ENCODE peak calls at places on chromosome 3, in eight cellular contexts. F is foreskin melanocyte; N is left lobe of liver; S is frontal cortex; J is NCI-H510A treated with DMSO at 0.1 percent for 48 hours; R is right cardiac atrium; Y is endothelial cell of umbilical vein; H is activated CD4-positive, alpha-beta T cell treated with anti-CD3 and anti-CD28 coated beads for 24 hours. Q is an unnamed sample.

GRCh38 chr3:138188013-138188352 is 882 bp downstream of the ARMC8 start:
- DNase-seq in F (no peak), N (no peak), S (peak; percentile 25), J (no peak), R (no peak), Y (peak; percentile 73), H (no peak), Q (no peak)

GRCh38 chr3:71492566-71492965 is 91.0 kb downstream of the FOXP1 start:
- DNase-seq in F (no peak), N (no peak), S (no peak), J (no peak), R (no peak), Y (no peak), H (no peak), Q (no peak)

GRCh38 chr3:32903953-32904352 is 47.5 kb upstream of the CCR4 start:
- DNase-seq in F (no peak), N (no peak), S (no peak), J (no peak), R (no peak), Y (no peak), H (no peak), Q (no peak)

GRCh38 chr3:59540241-59540640 is 490.4 kb upstream of the CFAP20DC start:
- DNase-seq in F (no peak), N (no peak), S (no peak), J (no peak), R (no peak), Y (no peak), H (no peak), Q (no peak)

GRCh38 chr3:72597756-72598195 is 250.5 kb downstream of the SHQ1 start:
- DNase-seq in F (no peak), N (no peak), S (peak; percentile 28), J (peak; percentile 20), R (no peak), Y (no peak), H (no peak), Q (no peak)

GRCh38 chr3:163622384-163622783 is 1455.9 kb downstream of the SI start:
- DNase-seq in F (no peak), N (no peak), S (no peak), J (no peak), R (no peak), Y (no peak), H (no peak), Q (no peak)

GRCh38 chr3:42652611-42653302 is 740 bp upstream of the ZBTB47 start:
- DNase-seq in F (peak; percentile 44), N (no peak), S (peak; percentile 47), J (no peak), R (peak; percentile 80), Y (peak; percentile 80), H (no peak), Q (peak; percentile 3)

GRCh38 chr3:197186887-197187588 is 111.4 kb downstream of the DLG1 start:
- DNase-seq in F (peak; percentile 51), N (no peak), S (peak; percentile 28), J (peak; percentile 92), R (no peak), Y (peak; percentile 71), H (no peak), Q (peak; percentile 87)

GRCh38 chr3:179063945-179064560 is 7.6 kb downstream of the ZMAT3 start:
- DNase-seq in F (peak; percentile 91), N (no peak), S (no peak), J (no peak), R (no peak), Y (no peak), H (no peak), Q (no peak)

GRCh38 chr3:105253225-105253624 is 113.5 kb upstream of the ALCAM start:
- DNase-seq in F (no peak), N (no peak), S (no peak), J (peak; percentile 8), R (no peak), Y (peak; percentile 92), H (no peak), Q (peak; percentile 38)

GRCh38 chr3:99878005-99878404 is 60.3 kb downstream of the CMSS1 start:
- DNase-seq in F (no peak), N (no peak), S (no peak), J (no peak), R (no peak), Y (peak; percentile 78), H (no peak), Q (no peak)

GRCh38 chr3:123344175-123344908 is 104.5 kb downstream of the ADCY5 start:
- DNase-seq in F (no peak), N (no peak), S (no peak), J (no peak), R (no peak), Y (peak; percentile 6), H (no peak), Q (no peak)

GRCh38 chr3:132268956-132269355 is 48.3 kb upstream of the ACP3 start:
- DNase-seq in F (no peak), N (no peak), S (no peak), J (no peak), R (no peak), Y (peak; percentile 10), H (no peak), Q (no peak)

GRCh38 chr3:182501861-182502260 is 291.4 kb upstream of the ATP11B start:
- DNase-seq in F (peak; percentile 57), N (no peak), S (no peak), J (no peak), R (no peak), Y (no peak), H (no peak), Q (no peak)

GRCh38 chr3:179811321-179812095 is 158.7 kb downstream of the USP13 start:
- DNase-seq in F (peak; percentile 92), N (no peak), S (peak; percentile 45), J (peak; percentile 63), R (no peak), Y (peak; percentile 55), H (no peak), Q (no peak)

GRCh38 chr3:82973810-82974209 is 1212.4 kb upstream of the GBE1 start:
- DNase-seq in F (peak; percentile 4), N (no peak), S (no peak), J (no peak), R (no peak), Y (no peak), H (no peak), Q (no peak)

GRCh38 chr3:59818033-59818936 is 768.5 kb upstream of the CFAP20DC start:
- DNase-seq in F (no peak), N (peak; percentile 49), S (peak; percentile 27), J (no peak), R (peak; percentile 85), Y (no peak), H (no peak), Q (no peak)

GRCh38 chr3:13161771-13162535 is 88.7 kb upstream of the IQSEC1 start:
- DNase-seq in F (no peak), N (no peak), S (no peak), J (no peak), R (no peak), Y (no peak), H (no peak), Q (no peak)

GRCh38 chr3:101020616-101021015 is 27.4 kb upstream of the ABI3BP start:
- DNase-seq in F (no peak), N (no peak), S (no peak), J (no peak), R (no peak), Y (peak; percentile 60), H (no peak), Q (no peak)

GRCh38 chr3:31132132-31132769 is 237.8 kb upstream of the GADL1 start:
- DNase-seq in F (peak; percentile 5), N (no peak), S (no peak), J (no peak), R (no peak), Y (peak; percentile 63), H (no peak), Q (no peak)

GRCh38 chr3:98114264-98114663 is 16.3 kb upstream of the OR5H1 start:
- DNase-seq in F (no peak), N (no peak), S (no peak), J (no peak), R (no peak), Y (no peak), H (no peak), Q (no peak)